ENCODE peak calls at places on chromosomes 1 and 21, in five cellular contexts. I is H1, L is GM12891, W is HepG2, H is GM12878. B is an unnamed sample.

GRCh38 chr1:59738152-59738551 is 76.6 kb upstream of the HOOK1 start:
- DNase-seq in L (no peak), H (no peak), W (peak; percentile 18), I (no peak), B (no peak)

GRCh38 chr21:46207006-46207919 is 21.3 kb downstream of the LSS start:
- DNase-seq in I (no peak), W (no peak), L (no peak), H (no peak), B (no peak)

GRCh38 chr1:176545034-176545639 is 82.2 kb downstream of the PAPPA2 start:
- DNase-seq in I (no peak), L (no peak), W (no peak), H (no peak), B (no peak)

GRCh38 chr1:12499574-12500245 is 118.3 kb downstream of the DHRS3 start:
- DNase-seq in W (no peak), I (no peak), L (no peak), H (no peak), B (no peak)

GRCh38 chr1:154877370-154877974 is 7.4 kb upstream of the KCNN3 start:
- DNase-seq in I (no peak), L (no peak), H (no peak), W (peak; percentile 75), B (no peak)

GRCh38 chr1:208254862-208255261 is 10.7 kb upstream of the PLXNA2 start:
- DNase-seq in W (no peak), H (no peak), L (no peak), I (no peak), B (no peak)

GRCh38 chr1:89719502-89720306 is 86.8 kb downstream of the LRRC8C start:
- DNase-seq in L (peak; percentile 20), I (no peak), H (peak; percentile 80), W (no peak), B (no peak)

GRCh38 chr1:159771501-159771900 is 9.3 kb upstream of the DUSP23 start:
- DNase-seq in L (no peak), I (no peak), W (no peak), H (no peak), B (no peak)

GRCh38 chr1:11482186-11482585 is 3.2 kb downstream of the DISP3 start:
- DNase-seq in H (no peak), I (no peak), L (no peak), W (no peak), B (no peak)

GRCh38 chr21:46079357-46080170 is 18.3 kb upstream of the COL6A2 start:
- DNase-seq in L (peak; percentile 12), I (no peak), W (no peak), H (no peak), B (no peak)

GRCh38 chr1:41810446-41810845 is 108.3 kb downstream of the HIVEP3 start:
- DNase-seq in W (no peak), H (no peak), L (no peak), I (peak; percentile 67), B (peak; percentile 38)

GRCh38 chr1:37338658-37339057 is 135.7 kb upstream of the ZC3H12A start:
- DNase-seq in L (no peak), W (no peak), H (no peak), I (no peak), B (no peak)

GRCh38 chr1:206663832-206664652 is 20.7 kb upstream of the MAPKAPK2 start:
- DNase-seq in I (peak; percentile 92), L (no peak), W (peak; percentile 43), H (no peak), B (peak; percentile 58)

GRCh38 chr21:16775056-16775455 is 737.8 kb upstream of the CXADR start:
- DNase-seq in L (no peak), H (no peak), W (no peak), I (no peak), B (no peak)

GRCh38 chr21:45064618-45065399 is 9.6 kb upstream of the ADARB1 start:
- DNase-seq in L (no peak), W (no peak), H (no peak), I (no peak), B (no peak)

GRCh38 chr21:36203603-36203889 is 46.9 kb downstream of the DOP1B start:
- DNase-seq in H (peak; percentile 16), W (peak; percentile 34), L (peak; percentile 49), I (no peak), B (peak; percentile 40)

GRCh38 chr1:229127301-229127700 is 143.6 kb upstream of the RAB4A start:
- DNase-seq in I (no peak), W (no peak), L (no peak), H (no peak), B (no peak)

GRCh38 chr1:227740401-227740960 is 5.2 kb downstream of the SNAP47 start:
- DNase-seq in L (no peak), H (no peak), W (no peak), I (no peak), B (no peak)

GRCh38 chr1:154959448-154959825 is 2.1 kb downstream of the PYGO2 start:
- DNase-seq in I (no peak), W (no peak), H (no peak), L (no peak), B (no peak)

GRCh38 chr1:246569248-246570238 is 3.3 kb downstream of the CNST start:
- DNase-seq in H (no peak), I (no peak), W (no peak), L (no peak), B (no peak)

GRCh38 chr1:88608139-88608943 is 75.7 kb upstream of the PKN2 start:
- DNase-seq in L (peak; percentile 10), W (peak; percentile 22), H (no peak), I (no peak), B (no peak)

GRCh38 chr1:3902111-3902511 is 2.0 kb upstream of the C1orf174 start:
- DNase-seq in I (no peak), H (no peak), L (no peak), W (no peak), B (no peak)

GRCh38 chr1:14167889-14168288 is 430.6 kb upstream of the KAZN start:
- DNase-seq in L (no peak), I (no peak), H (no peak), W (no peak), B (no peak)

GRCh38 chr1:230246551-230246950 is 179.5 kb downstream of the GALNT2 start:
- DNase-seq in W (no peak), I (no peak), H (no peak), L (no peak), B (no peak)

GRCh38 chr1:243549108-243549507 is 293.3 kb downstream of the SDCCAG8 start:
- DNase-seq in H (no peak), I (no peak), W (no peak), L (no peak), B (no peak)

GRCh38 chr1:89794406-89794805 is 26.4 kb upstream of the LRRC8D start:
- DNase-seq in W (no peak), L (no peak), H (no peak), I (no peak), B (no peak)

GRCh38 chr1:45443580-45444446 is 47.1 kb downstream of the TESK2 start:
- DNase-seq in I (no peak), H (no peak), L (no peak), W (no peak), B (no peak)

GRCh38 chr1:182957902-182958395 is 5.0 kb upstream of the SHCBP1L start:
- DNase-seq in I (no peak), L (no peak), H (no peak), W (no peak), B (no peak)

GRCh38 chr1:24888061-24888970 is 41.8 kb downstream of the RUNX3 start:
- DNase-seq in W (no peak), H (no peak), I (peak; percentile 33), L (no peak), B (no peak)
- TF ChIP-seq POLR2A in W (no peak), H (no peak), I (no peak), L (no peak), B (no peak)

GRCh38 chr1:2499260-2499659 is 23.2 kb downstream of the PLCH2 start:
- DNase-seq in H (no peak), I (no peak), L (no peak), W (no peak), B (no peak)

GRCh38 chr1:2501041-2501819 is 25.1 kb downstream of the PLCH2 start:
- DNase-seq in W (no peak), L (no peak), H (no peak), I (no peak), B (no peak)

GRCh38 chr1:2501820-2502119 is 24.6 kb downstream of the PANK4 start:
- DNase-seq in W (no peak), I (no peak), L (no peak), H (no peak), B (no peak)

GRCh38 chr1:2498648-2499047 is 22.6 kb downstream of the PLCH2 start:
- DNase-seq in W (no peak), I (no peak), L (no peak), H (no peak), B (no peak)

DNA sequence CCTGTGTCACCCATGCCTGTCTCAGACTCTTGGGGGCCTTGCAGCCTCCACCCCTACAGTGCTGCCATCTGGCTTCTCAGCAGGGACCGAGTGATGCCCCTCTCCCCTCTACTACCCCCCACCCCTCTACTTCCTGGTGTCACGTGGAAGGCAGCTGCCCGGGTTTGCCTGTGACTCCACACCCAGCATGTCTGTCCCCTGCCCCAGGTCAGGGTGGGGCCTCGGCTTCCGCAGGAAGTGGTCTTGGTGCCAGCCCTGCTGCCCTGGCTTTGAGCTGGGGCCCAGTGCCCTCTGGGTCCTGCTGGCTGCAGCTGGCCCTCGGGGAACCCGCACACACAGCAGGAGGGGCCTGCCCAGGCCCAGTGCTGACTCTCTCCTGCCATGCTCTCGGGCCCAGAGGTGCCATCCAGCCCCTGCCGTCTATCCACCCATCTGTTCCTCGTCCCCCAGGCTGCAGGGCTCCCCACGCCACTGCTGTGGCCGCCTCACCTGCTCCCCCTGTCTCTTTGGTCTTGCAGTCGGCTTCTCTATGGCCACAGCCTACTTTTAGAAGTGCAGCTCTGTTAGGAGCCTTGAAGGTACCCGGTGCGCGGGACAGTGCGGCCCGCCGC is 24.0 kb downstream of the PLCH2 start:
- DNase-seq in W (no peak), I (no peak), H (no peak), L (no peak), B (no peak)
- TF ChIP-seq TAF1 in W (no peak), I (no peak), H (no peak), L (no peak), B (no peak)

DNA sequence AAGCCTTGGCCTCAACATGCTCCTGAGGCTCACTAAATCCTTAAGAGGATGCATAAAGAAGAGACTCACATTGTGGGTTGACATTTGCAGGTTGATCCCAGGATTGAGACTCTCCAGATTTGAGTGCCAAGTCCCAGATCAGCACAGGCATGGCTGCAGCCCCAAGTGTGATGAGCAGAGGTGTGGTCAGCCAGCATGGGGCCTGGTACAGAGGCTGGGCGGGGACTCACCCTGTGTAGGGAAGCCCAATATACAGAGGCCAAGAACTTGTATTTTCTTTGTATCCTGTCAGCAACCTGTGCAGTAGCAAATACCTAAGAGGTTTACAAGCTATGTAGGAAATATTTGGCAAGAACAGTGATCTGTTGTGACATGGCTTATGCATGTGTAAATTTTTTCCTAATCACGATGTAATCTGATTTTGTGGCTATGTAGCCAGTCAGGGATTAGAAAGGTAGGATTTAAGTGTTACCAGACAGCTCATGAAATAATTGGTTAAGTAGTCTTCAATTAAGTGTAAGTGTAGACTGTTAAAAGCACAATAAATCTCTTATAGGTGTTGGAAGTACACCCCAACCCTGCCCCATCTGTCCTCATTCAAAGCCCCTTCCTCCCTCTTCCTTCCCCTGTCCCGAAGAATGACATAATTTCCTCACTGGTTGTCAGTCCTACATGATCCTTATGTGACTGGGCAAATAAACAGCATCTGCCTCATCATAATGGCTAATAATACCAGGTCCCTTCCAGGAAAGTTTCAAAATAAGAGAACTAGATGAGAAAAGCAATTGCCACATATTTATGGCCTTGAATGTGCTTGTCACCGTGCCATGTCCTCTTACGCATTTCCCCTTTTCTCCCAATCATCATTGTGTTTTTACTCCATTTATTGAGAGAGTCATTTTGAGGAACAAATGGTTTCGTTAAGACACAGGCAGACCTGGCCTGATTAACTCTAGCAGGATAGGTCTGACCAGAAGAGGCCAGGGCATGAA is 120.9 kb downstream of the HLX start:
- DNase-seq in L (no peak), H (no peak), I (no peak), W (no peak), B (no peak)
- TF ChIP-seq POLR2A in L (no peak), H (no peak), I (no peak), W (no peak), B (no peak)

GRCh38 chr1:200925821-200926220 is 31.1 kb downstream of the INAVA start:
- DNase-seq in I (no peak), H (no peak), L (no peak), W (no peak), B (no peak)
- TF ChIP-seq TAF1 in I (no peak), H (no peak), L (no peak), W (no peak), B (no peak)

B was measured in GM12892.